ENCODE peak calls at places on chromosomes 4 and X, in eight cellular contexts. One of them, this sample, is unnamed.

GRCh38 chr4:61332671-61333070 is 132.5 kb downstream of the ADGRL3 start:
- DNase-seq in GM23338: peak; percentile 16
- DNase-seq in iris pigment epithelial cell: peak; percentile 8
- DNase-seq in heart left ventricle: no peak
- DNase-seq in glomerular endothelial cell: no peak
- DNase-seq in AG09319: no peak
- DNase-seq in lung: no peak
- DNase-seq in neural crest cell: no peak
- DNase-seq in this sample: no peak

GRCh38 chrX:70454441-70455365 is 10.1 kb downstream of the DLG3 start:
- DNase-seq in GM23338: peak; percentile 95
- DNase-seq in iris pigment epithelial cell: peak; percentile 39
- DNase-seq in heart left ventricle: peak; percentile 65
- DNase-seq in glomerular endothelial cell: no peak
- DNase-seq in AG09319: no peak
- DNase-seq in lung: peak; percentile 82
- DNase-seq in neural crest cell: peak; percentile 71
- DNase-seq in this sample: no peak

GRCh38 chr4:89707467-89707866 is 129.5 kb downstream of the SNCA start:
- DNase-seq in GM23338: no peak
- DNase-seq in iris pigment epithelial cell: no peak
- DNase-seq in heart left ventricle: no peak
- DNase-seq in glomerular endothelial cell: no peak
- DNase-seq in AG09319: no peak
- DNase-seq in lung: no peak
- DNase-seq in neural crest cell: no peak
- DNase-seq in this sample: no peak

GRCh38 chr4:48766393-48766792 is 13.7 kb downstream of the FRYL start:
- DNase-seq in GM23338: no peak
- DNase-seq in iris pigment epithelial cell: no peak
- DNase-seq in heart left ventricle: no peak
- DNase-seq in glomerular endothelial cell: no peak
- DNase-seq in AG09319: no peak
- DNase-seq in lung: no peak
- DNase-seq in neural crest cell: no peak
- DNase-seq in this sample: no peak

GRCh38 chrX:48996969-48997368 is 5.1 kb downstream of the GRIPAP1 start:
- DNase-seq in GM23338: peak; percentile 35
- DNase-seq in iris pigment epithelial cell: no peak
- DNase-seq in heart left ventricle: no peak
- DNase-seq in glomerular endothelial cell: no peak
- DNase-seq in AG09319: no peak
- DNase-seq in lung: no peak
- DNase-seq in neural crest cell: no peak
- DNase-seq in this sample: no peak

GRCh38 chr4:128512767-128513322 is 225.2 kb upstream of the PGRMC2 start:
- DNase-seq in GM23338: peak; percentile 33
- DNase-seq in iris pigment epithelial cell: peak; percentile 42
- DNase-seq in heart left ventricle: no peak
- DNase-seq in glomerular endothelial cell: no peak
- DNase-seq in AG09319: no peak
- DNase-seq in lung: no peak
- DNase-seq in neural crest cell: no peak
- DNase-seq in this sample: no peak

GRCh38 chr4:6410078-6410477 is 62.3 kb downstream of the PPP2R2C start:
- DNase-seq in GM23338: no peak
- DNase-seq in iris pigment epithelial cell: no peak
- DNase-seq in heart left ventricle: no peak
- DNase-seq in glomerular endothelial cell: no peak
- DNase-seq in AG09319: no peak
- DNase-seq in lung: no peak
- DNase-seq in neural crest cell: no peak
- DNase-seq in this sample: no peak

GRCh38 chr4:6107114-6107791 is 89.0 kb upstream of the C4orf50 start:
- DNase-seq in GM23338: no peak
- DNase-seq in iris pigment epithelial cell: no peak
- DNase-seq in heart left ventricle: no peak
- DNase-seq in glomerular endothelial cell: no peak
- DNase-seq in AG09319: no peak
- DNase-seq in lung: no peak
- DNase-seq in neural crest cell: no peak
- DNase-seq in this sample: no peak

GRCh38 chrX:10017866-10018265 is 50.7 kb downstream of the CLDN34 start:
- DNase-seq in GM23338: peak; percentile 40
- DNase-seq in iris pigment epithelial cell: peak; percentile 86
- DNase-seq in heart left ventricle: no peak
- DNase-seq in glomerular endothelial cell: no peak
- DNase-seq in AG09319: no peak
- DNase-seq in lung: no peak
- DNase-seq in neural crest cell: no peak
- DNase-seq in this sample: no peak

This sample was measured in GOT3.